ENCODE peak calls at places on chromosomes 3 and 15, in seven cellular contexts. V is activated T-cell treated with anti-CD3 and anti-CD28 coated beads, Interleukin-2, amount 50 U/mL, for 72 hours; Q is germinal center; D is NCI-H1417; Z is T47D; N is Calu3; W is stomach. P is an unnamed sample.

GRCh38 chr15:75348563-75349350 is 1.9 kb downstream of the NEIL1 start:
- DNase-seq in N (peak), D (peak), W (peak), Q (no peak), Z (peak), V (no peak), P (no peak)

GRCh38 chr3:70849911-70850699 is 537.7 kb upstream of the MDFIC2 start:
- DNase-seq in V (no peak), Z (peak), D (no peak), N (peak), Q (no peak), W (no peak), P (no peak)

GRCh38 chr3:73433681-73434080 is 191.1 kb downstream of the PDZRN3 start:
- DNase-seq in Q (no peak), V (no peak), N (no peak), Z (no peak), D (peak), W (no peak), P (no peak)

GRCh38 chr3:150744041-150745026 is 18.6 kb downstream of the SIAH2 start:
- DNase-seq in D (no peak), Q (no peak), N (no peak), Z (no peak), V (no peak), W (no peak), P (no peak)

GRCh38 chr15:68228971-68229385 is 550 bp downstream of the CLN6 start:
- DNase-seq in Z (no peak), Q (no peak), D (peak), W (no peak), N (no peak), V (no peak), P (no peak)

GRCh38 chr3:52891615-52892081 is 5.7 kb downstream of the STIMATE start:
- DNase-seq in D (no peak), N (no peak), Q (peak), W (no peak), Z (no peak), V (no peak), P (no peak)

GRCh38 chr15:29558261-29558660 is 264.0 kb downstream of the TJP1 start:
- DNase-seq in D (no peak), V (no peak), N (no peak), W (no peak), Q (no peak), Z (no peak), P (no peak)

GRCh38 chr3:121757087-121757811 is 7.7 kb upstream of the GOLGB1 start:
- DNase-seq in Z (no peak), Q (peak), W (no peak), V (no peak), N (no peak), D (no peak), P (no peak)

GRCh38 chr3:136559896-136560295 is 192.3 kb downstream of the STAG1 start:
- DNase-seq in N (no peak), Z (no peak), V (no peak), Q (no peak), D (no peak), W (no peak), P (no peak)

GRCh38 chr3:43259626-43260025 is 26.7 kb upstream of the SNRK start:
- DNase-seq in N (no peak), Q (no peak), V (no peak), Z (no peak), D (no peak), W (no peak), P (no peak)

GRCh38 chr3:69330891-69331400 is 54.9 kb downstream of the FRMD4B start:
- DNase-seq in Z (no peak), W (no peak), Q (no peak), V (no peak), N (no peak), D (no peak), P (no peak)

P was measured in GM20000.